ENCODE peak calls at places on chromosomes 16 and 17, in six cellular contexts. One of them, this sample, is unnamed. For H3K4me1 and H3K27me3, the result is how much of the 10 kb centered on the place peaks cover.

GRCh38 chr17:5557485-5557884 is 26.8 kb downstream of the NLRP1 start:
- DNase-seq in lower lobe of right lung: no peak
- DNase-seq in GM23248: peak
- DNase-seq in cardiac muscle cell: peak
- DNase-seq in Caco-2: no peak
- DNase-seq in CD4-positive, alpha-beta memory T cell: no peak
- DNase-seq in this sample: no peak

GRCh38 chr17:80859004-80859941 is 132.4 kb upstream of the CHMP6 start:
- DNase-seq in cardiac muscle cell: peak
- DNase-seq in lower lobe of right lung: no peak
- DNase-seq in Caco-2: no peak
- DNase-seq in CD4-positive, alpha-beta memory T cell: no peak
- DNase-seq in GM23248: peak
- DNase-seq in this sample: no peak

GRCh38 chr17:74749262-74750038 is 1.0 kb downstream of the NHERF1 start:
- DNase-seq in GM23248: peak
- DNase-seq in Caco-2: peak
- DNase-seq in cardiac muscle cell: no peak
- DNase-seq in CD4-positive, alpha-beta memory T cell: no peak
- DNase-seq in lower lobe of right lung: no peak
- DNase-seq in this sample: no peak

GRCh38 chr16:82801361-82801760 is 174.6 kb downstream of the CDH13 start:
- DNase-seq in cardiac muscle cell: no peak
- DNase-seq in Caco-2: no peak
- DNase-seq in CD4-positive, alpha-beta memory T cell: no peak
- DNase-seq in lower lobe of right lung: no peak
- DNase-seq in GM23248: peak
- DNase-seq in this sample: no peak

GRCh38 chr17:18921912-18922451 is 30.0 kb upstream of the SLC5A10 start:
- DNase-seq in lower lobe of right lung: no peak
- DNase-seq in cardiac muscle cell: peak
- DNase-seq in GM23248: no peak
- DNase-seq in CD4-positive, alpha-beta memory T cell: no peak
- DNase-seq in Caco-2: no peak
- DNase-seq in this sample: no peak

GRCh38 chr17:16935241-16935663 is 36.7 kb downstream of the TNFRSF13B start:
- DNase-seq in Caco-2: no peak
- DNase-seq in lower lobe of right lung: no peak
- DNase-seq in GM23248: no peak
- DNase-seq in cardiac muscle cell: no peak
- DNase-seq in CD4-positive, alpha-beta memory T cell: no peak
- DNase-seq in this sample: no peak

GRCh38 chr17:38898291-38898679 is 27.1 kb upstream of the LASP1NB start:
- DNase-seq in Caco-2: no peak
- DNase-seq in lower lobe of right lung: no peak
- DNase-seq in cardiac muscle cell: no peak
- DNase-seq in CD4-positive, alpha-beta memory T cell: peak
- DNase-seq in GM23248: no peak
- DNase-seq in this sample: no peak

GRCh38 chr17:3961564-3962047 is 2.6 kb downstream of the ATP2A3 start:
- DNase-seq in cardiac muscle cell: no peak
- DNase-seq in GM23248: no peak
- DNase-seq in lower lobe of right lung: no peak
- DNase-seq in CD4-positive, alpha-beta memory T cell: peak
- DNase-seq in Caco-2: no peak
- DNase-seq in this sample: no peak

GRCh38 chr17:45092932-45093430 is 31.9 kb downstream of the NMT1 start:
- DNase-seq in GM23248: peak
- DNase-seq in cardiac muscle cell: peak
- DNase-seq in Caco-2: no peak
- DNase-seq in lower lobe of right lung: peak
- DNase-seq in CD4-positive, alpha-beta memory T cell: no peak
- DNase-seq in this sample: peak

GRCh38 chr17:40417258-40417608 is 463 bp downstream of the TOP2A start:
- DNase-seq in GM23248: no peak
- DNase-seq in cardiac muscle cell: no peak
- DNase-seq in lower lobe of right lung: no peak
- DNase-seq in Caco-2: no peak
- DNase-seq in CD4-positive, alpha-beta memory T cell: no peak
- DNase-seq in this sample: no peak

GRCh38 chr17:76537578-76538280 is at the start of gene CYGB:
- DNase-seq in lower lobe of right lung: peak
- DNase-seq in CD4-positive, alpha-beta memory T cell: no peak
- DNase-seq in GM23248: peak
- DNase-seq in cardiac muscle cell: peak
- DNase-seq in Caco-2: no peak
- DNase-seq in this sample: no peak

GRCh38 chr16:13866073-13866472 is 53.9 kb upstream of the ERCC4 start:
- DNase-seq in Caco-2: peak
- DNase-seq in cardiac muscle cell: peak
- DNase-seq in GM23248: peak
- DNase-seq in lower lobe of right lung: peak
- DNase-seq in CD4-positive, alpha-beta memory T cell: no peak
- DNase-seq in this sample: no peak

GRCh38 chr17:81715107-81715871 is 3.2 kb downstream of the SLC25A10 start:
- DNase-seq in Caco-2: no peak
- DNase-seq in cardiac muscle cell: no peak
- DNase-seq in lower lobe of right lung: no peak
- DNase-seq in CD4-positive, alpha-beta memory T cell: no peak
- DNase-seq in GM23248: no peak
- DNase-seq in this sample: no peak

GRCh38 chr17:60944751-60945150 is 267.1 kb downstream of the BCAS3 start:
- DNase-seq in GM23248: no peak
- DNase-seq in CD4-positive, alpha-beta memory T cell: no peak
- DNase-seq in cardiac muscle cell: no peak
- DNase-seq in lower lobe of right lung: no peak
- DNase-seq in Caco-2: no peak
- DNase-seq in this sample: no peak

GRCh38 chr17:64777413-64778101 is 115.5 kb upstream of the SMURF2 start:
- DNase-seq in GM23248: no peak
- DNase-seq in lower lobe of right lung: peak
- DNase-seq in cardiac muscle cell: no peak
- DNase-seq in CD4-positive, alpha-beta memory T cell: no peak
- DNase-seq in Caco-2: no peak
- DNase-seq in this sample: no peak

GRCh38 chr17:58710948-58711552 is 18.6 kb downstream of the RAD51C start:
- DNase-seq in cardiac muscle cell: peak
- DNase-seq in GM23248: peak
- DNase-seq in Caco-2: peak
- DNase-seq in CD4-positive, alpha-beta memory T cell: peak
- DNase-seq in lower lobe of right lung: no peak
- DNase-seq in this sample: no peak

GRCh38 chr17:7215652-7216139 is 3.9 kb downstream of the DLG4 start:
- DNase-seq in lower lobe of right lung: no peak
- DNase-seq in Caco-2: no peak
- DNase-seq in CD4-positive, alpha-beta memory T cell: no peak
- DNase-seq in GM23248: peak
- DNase-seq in cardiac muscle cell: no peak
- DNase-seq in this sample: no peak

GRCh38 chr17:63476494-63476856 is 386 bp upstream of the ACE start:
- DNase-seq in Caco-2: peak
- DNase-seq in lower lobe of right lung: no peak
- DNase-seq in GM23248: peak
- DNase-seq in cardiac muscle cell: peak
- DNase-seq in CD4-positive, alpha-beta memory T cell: no peak
- DNase-seq in this sample: no peak

GRCh38 chr17:290121-290521 is 62.5 kb downstream of the RPH3AL start:
- DNase-seq in cardiac muscle cell: no peak
- DNase-seq in GM23248: no peak
- DNase-seq in lower lobe of right lung: peak
- DNase-seq in Caco-2: no peak
- DNase-seq in CD4-positive, alpha-beta memory T cell: no peak
- DNase-seq in this sample: no peak

GRCh38 chr17:77451894-77452852 is 311.4 kb downstream of the SEC14L1 start:
- DNase-seq in Caco-2: peak
- DNase-seq in GM23248: peak
- DNase-seq in lower lobe of right lung: no peak
- DNase-seq in cardiac muscle cell: peak
- DNase-seq in CD4-positive, alpha-beta memory T cell: no peak
- DNase-seq in this sample: no peak

GRCh38 chr16:50884066-50884860 is 142.4 kb downstream of the CYLD start:
- DNase-seq in lower lobe of right lung: no peak
- DNase-seq in Caco-2: peak
- DNase-seq in CD4-positive, alpha-beta memory T cell: no peak
- DNase-seq in GM23248: no peak
- DNase-seq in cardiac muscle cell: no peak
- DNase-seq in this sample: peak

GRCh38 chr17:9381068-9381467 is 194.6 kb downstream of the STX8 start:
- DNase-seq in GM23248: no peak
- DNase-seq in lower lobe of right lung: no peak
- DNase-seq in cardiac muscle cell: no peak
- DNase-seq in Caco-2: no peak
- DNase-seq in CD4-positive, alpha-beta memory T cell: no peak
- DNase-seq in this sample: no peak

GRCh38 chr16:1816396-1817275 is 10.0 kb downstream of the HAGH start:
- DNase-seq in GM23248: no peak
- DNase-seq in Caco-2: no peak
- DNase-seq in lower lobe of right lung: peak
- DNase-seq in CD4-positive, alpha-beta memory T cell: no peak
- DNase-seq in cardiac muscle cell: no peak
- DNase-seq in this sample: no peak

GRCh38 chr16:80459331-80459777 is 81.4 kb upstream of the DYNLRB2 start:
- DNase-seq in lower lobe of right lung: no peak
- DNase-seq in cardiac muscle cell: peak
- DNase-seq in Caco-2: no peak
- DNase-seq in CD4-positive, alpha-beta memory T cell: no peak
- DNase-seq in GM23248: peak
- DNase-seq in this sample: no peak

GRCh38 chr17:79951361-79952264 is 84.1 kb downstream of the TBC1D16 start:
- DNase-seq in lower lobe of right lung: peak
- DNase-seq in CD4-positive, alpha-beta memory T cell: no peak
- DNase-seq in cardiac muscle cell: peak
- DNase-seq in Caco-2: peak
- DNase-seq in GM23248: peak
- DNase-seq in this sample: no peak

GRCh38 chr17:43832976-43833829 is at the start of gene MPP3:
- DNase-seq in cardiac muscle cell: peak
- DNase-seq in lower lobe of right lung: peak
- DNase-seq in GM23248: peak
- DNase-seq in CD4-positive, alpha-beta memory T cell: peak
- DNase-seq in Caco-2: peak
- DNase-seq in this sample: no peak

GRCh38 chr17:2397247-2398171 is 3.4 kb downstream of the MNT start:
- DNase-seq in GM23248: no peak
- DNase-seq in lower lobe of right lung: no peak
- DNase-seq in cardiac muscle cell: no peak
- DNase-seq in Caco-2: no peak
- DNase-seq in CD4-positive, alpha-beta memory T cell: no peak
- DNase-seq in this sample: no peak

GRCh38 chr16:87160218-87160617 is 157.0 kb downstream of the C16orf95 start:
- DNase-seq in CD4-positive, alpha-beta memory T cell: no peak
- DNase-seq in lower lobe of right lung: no peak
- DNase-seq in Caco-2: no peak
- DNase-seq in GM23248: peak
- DNase-seq in cardiac muscle cell: peak
- DNase-seq in this sample: no peak

GRCh38 chr16:90046971-90047713 is 27.9 kb upstream of the DBNDD1 start:
- DNase-seq in Caco-2: peak
- DNase-seq in GM23248: peak
- DNase-seq in cardiac muscle cell: peak
- DNase-seq in lower lobe of right lung: peak
- DNase-seq in CD4-positive, alpha-beta memory T cell: no peak
- DNase-seq in this sample: no peak
- H3K4me3 ChIP-seq in Caco-2: peak
- H3K4me3 ChIP-seq in GM23248: peak
- H3K4me3 ChIP-seq in cardiac muscle cell: peak
- H3K4me3 ChIP-seq in lower lobe of right lung: peak
- H3K4me3 ChIP-seq in CD4-positive, alpha-beta memory T cell: peak
- H3K4me3 ChIP-seq in this sample: peak

DNA sequence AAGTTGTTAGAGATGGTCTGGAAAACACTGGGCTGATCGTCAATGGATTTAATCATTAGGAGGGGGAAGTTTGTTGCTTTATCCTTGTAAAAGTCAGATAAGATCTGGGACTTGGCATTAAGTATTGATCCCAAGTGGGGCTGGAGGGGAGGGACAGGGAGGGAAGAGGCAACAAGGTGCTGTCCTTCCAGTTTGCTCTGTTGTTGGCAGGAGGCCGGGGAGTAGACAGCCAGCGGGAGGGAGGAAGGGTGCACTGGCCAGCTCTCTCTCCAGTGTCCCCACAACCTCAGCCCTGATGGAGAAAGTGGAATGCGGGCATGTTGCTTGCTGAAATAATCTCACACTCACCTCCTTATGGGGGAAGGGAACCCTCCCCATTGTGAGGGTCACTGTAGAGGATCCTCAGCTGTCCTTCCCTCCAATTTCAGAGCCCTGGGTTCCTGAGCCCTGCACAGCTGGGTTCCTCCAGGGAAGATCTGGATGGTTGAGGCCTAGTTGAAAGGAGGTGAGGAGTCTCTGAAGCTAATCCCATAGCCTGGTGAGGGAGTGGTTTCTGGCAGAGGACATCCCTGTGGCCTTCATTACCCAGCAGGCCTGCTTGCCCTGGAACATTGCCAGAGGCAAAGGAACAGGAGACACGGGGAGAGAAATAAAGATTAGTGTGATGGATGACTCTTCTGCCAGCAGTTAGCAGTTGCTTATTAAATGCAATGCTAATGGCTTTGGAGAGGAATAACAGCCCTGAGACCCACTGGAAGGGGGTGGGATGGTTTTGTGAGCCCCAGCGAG is 210.0 kb downstream of the CCDC182 start:
- DNase-seq in cardiac muscle cell: peak
- DNase-seq in GM23248: no peak
- DNase-seq in Caco-2: no peak
- DNase-seq in CD4-positive, alpha-beta memory T cell: no peak
- DNase-seq in lower lobe of right lung: no peak
- DNase-seq in this sample: no peak
- H3K4me1 ChIP-seq in cardiac muscle cell: half or more
- H3K4me1 ChIP-seq in GM23248: under half
- H3K4me1 ChIP-seq in Caco-2: under half
- H3K4me1 ChIP-seq in CD4-positive, alpha-beta memory T cell: under half
- H3K4me1 ChIP-seq in lower lobe of right lung: under half
- H3K4me1 ChIP-seq in this sample: under half

DNA sequence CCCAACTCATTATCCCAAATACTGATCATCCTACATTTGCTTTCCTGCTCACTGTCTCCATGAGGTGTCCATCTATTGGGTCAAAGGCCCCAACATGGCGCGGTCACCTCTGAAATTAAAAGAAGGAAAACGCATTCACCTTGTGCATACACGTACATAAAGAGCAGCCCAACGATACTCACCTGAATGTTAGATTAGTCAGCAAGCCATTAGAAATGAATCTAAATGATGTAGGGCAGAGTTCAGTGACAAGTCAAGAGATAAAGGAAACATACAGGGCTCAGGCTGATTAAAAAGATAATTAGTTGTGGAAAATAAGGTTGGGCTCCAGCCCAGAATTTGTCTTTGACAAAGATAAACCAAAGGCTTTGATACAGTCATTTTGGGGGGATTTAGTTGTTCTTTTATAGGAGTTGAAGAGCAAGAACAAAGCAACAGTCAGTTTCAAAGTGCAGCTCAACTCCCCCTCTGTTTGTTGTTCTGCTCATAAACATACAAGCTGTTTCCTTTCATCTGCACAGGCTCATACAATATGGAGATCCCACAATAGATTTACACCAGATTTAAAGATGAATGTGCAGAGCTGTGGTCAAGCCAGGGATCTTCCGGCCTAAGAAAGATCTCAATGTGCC is 21.1 kb downstream of the NXPH3 start:
- DNase-seq in CD4-positive, alpha-beta memory T cell: no peak
- DNase-seq in GM23248: no peak
- DNase-seq in Caco-2: no peak
- DNase-seq in cardiac muscle cell: no peak
- DNase-seq in lower lobe of right lung: no peak
- DNase-seq in this sample: no peak
- H3K27me3 ChIP-seq in CD4-positive, alpha-beta memory T cell: under half
- H3K27me3 ChIP-seq in GM23248: under half
- H3K27me3 ChIP-seq in Caco-2: under half
- H3K27me3 ChIP-seq in cardiac muscle cell: under half
- H3K27me3 ChIP-seq in lower lobe of right lung: under half
- H3K27me3 ChIP-seq in this sample: under half

GRCh38 chr17:47841488-47842308 is 625 bp upstream of the SCRN2 start:
- DNase-seq in cardiac muscle cell: no peak
- DNase-seq in GM23248: no peak
- DNase-seq in CD4-positive, alpha-beta memory T cell: no peak
- DNase-seq in Caco-2: no peak
- DNase-seq in lower lobe of right lung: no peak
- DNase-seq in this sample: no peak
- H3K4me3 ChIP-seq in cardiac muscle cell: no peak
- H3K4me3 ChIP-seq in GM23248: peak
- H3K4me3 ChIP-seq in CD4-positive, alpha-beta memory T cell: peak
- H3K4me3 ChIP-seq in Caco-2: no peak
- H3K4me3 ChIP-seq in lower lobe of right lung: peak
- H3K4me3 ChIP-seq in this sample: peak